ENCODE peak calls at places on chromosomes 6 and 20, in five cellular contexts. W is GM13976, E is hypothalamus, C is stomach, Y is D341Med. I is an unnamed sample.

GRCh38 chr6:106475280-106475679 is 114.8 kb downstream of the CRYBG1 start:
- DNase-seq in W (no peak), E (no peak), C (no peak), Y (no peak), I (no peak)

GRCh38 chr20:13344671-13345070 is 123.6 kb downstream of the ISM1 start:
- DNase-seq in W (no peak), E (no peak), C (no peak), Y (no peak), I (no peak)

GRCh38 chr6:85416766-85417165 is 33.1 kb upstream of the NT5E start:
- DNase-seq in W (no peak), E (no peak), C (no peak), Y (no peak), I (no peak)

GRCh38 chr6:164693934-164694333 is 615.5 kb downstream of the C6orf118 start:
- DNase-seq in W (no peak), E (peak), C (no peak), Y (no peak), I (no peak)

GRCh38 chr6:20215310-20215709 is 3.0 kb upstream of the MBOAT1 start:
- DNase-seq in W (no peak), E (no peak), C (no peak), Y (no peak), I (no peak)

GRCh38 chr20:50356522-50356880 is 153.7 kb upstream of the PTPN1 start:
- DNase-seq in W (no peak), E (no peak), C (no peak), Y (peak), I (no peak)

GRCh38 chr6:170072246-170072645 is 218.6 kb downstream of the DLL1 start:
- DNase-seq in W (no peak), E (no peak), C (no peak), Y (no peak), I (no peak)

GRCh38 chr20:54048489-54048888 is 21.9 kb downstream of the BCAS1 start:
- DNase-seq in W (no peak), E (no peak), C (no peak), Y (no peak), I (no peak)

GRCh38 chr20:5127204-5127858 is 523 bp downstream of the CDS2 start:
- DNase-seq in W (peak), E (peak), C (peak), Y (peak), I (peak)

GRCh38 chr20:48338717-48339116 is 489.1 kb downstream of the PREX1 start:
- DNase-seq in W (no peak), E (no peak), C (no peak), Y (no peak), I (no peak)

GRCh38 chr6:337782-338464 is 45.6 kb downstream of the DUSP22 start:
- DNase-seq in W (no peak), E (no peak), C (no peak), Y (no peak), I (no peak)

GRCh38 chr6:30681696-30682180 is 4.7 kb downstream of the PPP1R18 start:
- DNase-seq in W (no peak), E (no peak), C (no peak), Y (no peak), I (no peak)

GRCh38 chr6:24930386-24930785 is 5.4 kb downstream of the RIPOR2 start:
- DNase-seq in W (no peak), E (peak), C (no peak), Y (no peak), I (no peak)

GRCh38 chr6:150977276-150977675 is 111.8 kb downstream of the MTHFD1L start:
- DNase-seq in W (no peak), E (no peak), C (no peak), Y (no peak), I (no peak)

GRCh38 chr6:37819802-37820712 is 530 bp downstream of the ZFAND3 start:
- DNase-seq in W (peak), E (peak), C (peak), Y (peak), I (peak)

GRCh38 chr20:50052952-50053789 is 59.8 kb downstream of the UBE2V1 start:
- DNase-seq in W (no peak), E (no peak), C (no peak), Y (peak), I (no peak)

GRCh38 chr20:22696759-22697158 is 112.4 kb upstream of the FOXA2 start:
- DNase-seq in W (no peak), E (no peak), C (no peak), Y (no peak), I (no peak)

GRCh38 chr6:28767133-28767532 is 156.7 kb downstream of the TRIM27 start:
- DNase-seq in W (no peak), E (no peak), C (no peak), Y (no peak), I (no peak)

GRCh38 chr6:110665600-110665999 is 149.7 kb downstream of the CDK19 start:
- DNase-seq in W (no peak), E (no peak), C (no peak), Y (no peak), I (peak)

GRCh38 chr6:125859691-125860210 is 69.0 kb downstream of the NCOA7 start:
- DNase-seq in W (no peak), E (no peak), C (no peak), Y (no peak), I (no peak)

GRCh38 chr6:16511048-16511660 is 250.1 kb downstream of the ATXN1 start:
- DNase-seq in W (no peak), E (peak), C (no peak), Y (peak), I (no peak)

GRCh38 chr20:49656304-49656703 is 57.4 kb downstream of the B4GALT5 start:
- DNase-seq in W (no peak), E (peak), C (no peak), Y (no peak), I (peak)

GRCh38 chr20:53943522-53944291 is 126.7 kb downstream of the BCAS1 start:
- DNase-seq in W (peak), E (peak), C (no peak), Y (peak), I (no peak)

GRCh38 chr6:111764238-111765182 is 108.7 kb downstream of the FYN start:
- DNase-seq in W (peak), E (peak), C (no peak), Y (no peak), I (no peak)

GRCh38 chr6:156396068-156396771 is 381.0 kb upstream of the ARID1B start:
- DNase-seq in W (peak), E (no peak), C (no peak), Y (no peak), I (no peak)

GRCh38 chr6:144349690-144350132 is 64.6 kb downstream of the UTRN start:
- DNase-seq in W (no peak), E (no peak), C (no peak), Y (no peak), I (no peak)

GRCh38 chr6:45445749-45446454 is 68.2 kb upstream of the SUPT3H start:
- DNase-seq in W (no peak), E (peak), C (peak), Y (no peak), I (peak)

GRCh38 chr6:75776461-75776860 is 27.4 kb downstream of the MYO6 start:
- DNase-seq in W (no peak), E (no peak), C (no peak), Y (no peak), I (no peak)

GRCh38 chr20:709421-709820 is 33.8 kb upstream of the SCRT2 start:
- DNase-seq in W (no peak), E (no peak), C (peak), Y (no peak), I (peak)

GRCh38 chr6:11826779-11827178 is 48.2 kb upstream of the ADTRP start:
- DNase-seq in W (no peak), E (no peak), C (no peak), Y (no peak), I (no peak)

GRCh38 chr6:87803784-87804183 is 101.8 kb upstream of the AKIRIN2 start:
- DNase-seq in W (no peak), E (no peak), C (no peak), Y (no peak), I (no peak)

GRCh38 chr20:3753098-3753497 is 14.5 kb downstream of the ADISSP start:
- DNase-seq in W (peak), E (peak), C (peak), Y (peak), I (peak)

GRCh38 chr6:71412559-71412958 is 123.9 kb downstream of the OGFRL1 start:
- DNase-seq in W (no peak), E (no peak), C (no peak), Y (no peak), I (no peak)

GRCh38 chr6:14117158-14118090 is at the start of gene CD83:
- DNase-seq in W (peak), E (peak), C (peak), Y (peak), I (peak)

GRCh38 chr6:6966569-6966968 is 141.2 kb upstream of the RREB1 start:
- DNase-seq in W (no peak), E (no peak), C (no peak), Y (no peak), I (no peak)

I was measured in prostate gland.